ENCODE peak calls at places on chromosome 6, in eight cellular contexts. Y is RWPE1; I is BJ; R is AG04450; H is left lung; V is CD4-positive, alpha-beta T cell; Q is HL-60; W is dorsolateral prefrontal cortex. C is an unnamed sample.

GRCh38 chr6:90025418-90026089 is 131.3 kb downstream of the GJA10 start:
- DNase-seq in W (no peak), Y (peak; percentile 71), V (no peak), R (peak; percentile 84), H (no peak), Q (no peak), I (peak; percentile 86), C (peak; percentile 87)

GRCh38 chr6:72798196-72798595 is 176.3 kb downstream of the KCNQ5 start:
- DNase-seq in Y (peak; percentile 33), H (no peak), V (no peak), Q (no peak), I (no peak), W (no peak), R (no peak), C (peak; percentile 49)

GRCh38 chr6:336159-337114 is 44.1 kb downstream of the DUSP22 start:
- DNase-seq in H (no peak), Y (no peak), W (no peak), R (no peak), V (no peak), I (no peak), Q (peak; percentile 78), C (no peak)

GRCh38 chr6:157428418-157429202 is 47.6 kb downstream of the ZDHHC14 start:
- DNase-seq in H (no peak), Q (no peak), I (no peak), R (no peak), W (no peak), V (no peak), Y (peak; percentile 88), C (peak; percentile 62)

GRCh38 chr6:40409143-40409542 is 178.0 kb downstream of the LRFN2 start:
- DNase-seq in Q (no peak), R (no peak), H (no peak), Y (no peak), V (no peak), W (no peak), I (no peak), C (peak; percentile 28)

GRCh38 chr6:106156413-106156812 is 70.3 kb downstream of the PRDM1 start:
- DNase-seq in V (no peak), H (no peak), R (no peak), I (no peak), Q (no peak), W (no peak), Y (no peak), C (no peak)

GRCh38 chr6:112049996-112050395 is 3.9 kb upstream of the CCN6 start:
- DNase-seq in Q (no peak), I (no peak), H (no peak), R (no peak), Y (no peak), W (no peak), V (no peak), C (no peak)

GRCh38 chr6:42744351-42744890 is 1.5 kb downstream of the TBCC start:
- DNase-seq in Q (no peak), I (no peak), R (no peak), W (no peak), Y (no peak), V (no peak), H (no peak), C (peak; percentile 25)

GRCh38 chr6:44076366-44077200 is 50.7 kb downstream of the MRPL14 start:
- DNase-seq in W (no peak), V (no peak), I (no peak), Q (no peak), Y (no peak), R (no peak), H (no peak), C (no peak)

GRCh38 chr6:101226677-101227135 is 166.8 kb upstream of the GRIK2 start:
- DNase-seq in R (no peak), H (peak; percentile 50), I (peak; percentile 1), V (no peak), Q (peak; percentile 4), W (no peak), Y (peak; percentile 17), C (peak; percentile 62)

GRCh38 chr6:35216832-35217811 is 3.4 kb downstream of the SCUBE3 start:
- DNase-seq in W (no peak), R (no peak), Q (no peak), H (no peak), V (no peak), Y (no peak), I (no peak), C (no peak)

GRCh38 chr6:163048345-163048744 is 320.6 kb downstream of the PACRG start:
- DNase-seq in Y (no peak), R (no peak), I (no peak), W (no peak), V (no peak), Q (no peak), H (no peak), C (no peak)

GRCh38 chr6:36364669-36365479 is 22.6 kb downstream of the ETV7 start:
- DNase-seq in Q (no peak), Y (no peak), I (no peak), H (no peak), W (no peak), V (no peak), R (no peak), C (no peak)

GRCh38 chr6:141326426-141326825 is 806.3 kb upstream of the GJE1 start:
- DNase-seq in H (no peak), W (no peak), I (peak; percentile 95), V (no peak), Q (no peak), Y (peak; percentile 87), R (peak; percentile 94), C (peak; percentile 96)

GRCh38 chr6:7526755-7527154 is 14.7 kb upstream of the DSP start:
- DNase-seq in Y (no peak), I (no peak), H (no peak), W (no peak), V (no peak), R (no peak), Q (peak; percentile 57), C (no peak)

GRCh38 chr6:30013296-30013922 is 47.7 kb upstream of the POLR1H start:
- DNase-seq in W (no peak), Y (peak; percentile 11), I (no peak), V (no peak), H (peak; percentile 87), Q (no peak), R (no peak), C (peak; percentile 19)

GRCh38 chr6:150992682-150993081 is 127.2 kb downstream of the MTHFD1L start:
- DNase-seq in Y (no peak), Q (no peak), R (no peak), V (no peak), W (no peak), H (no peak), I (no peak), C (no peak)

GRCh38 chr6:6717953-6718352 is 129.4 kb downstream of the LY86 start:
- DNase-seq in W (no peak), H (no peak), I (no peak), Y (no peak), Q (peak; percentile 94), R (no peak), V (no peak), C (peak; percentile 23)

GRCh38 chr6:27133281-27134227 is 113.9 kb upstream of the PRSS16 start:
- DNase-seq in I (no peak), H (peak; percentile 90), Q (peak; percentile 87), W (no peak), V (peak; percentile 68), Y (no peak), R (no peak), C (peak; percentile 77)

GRCh38 chr6:13183446-13184088 is 144.8 kb downstream of the TBC1D7 start:
- DNase-seq in W (no peak), V (no peak), I (no peak), H (no peak), R (no peak), Q (no peak), Y (no peak), C (no peak)

GRCh38 chr6:73302339-73302738 is 39.3 kb upstream of the KHDC1 start:
- DNase-seq in W (no peak), Y (no peak), Q (no peak), R (no peak), V (no peak), I (no peak), H (no peak), C (no peak)

GRCh38 chr6:89501239-89501638 is 68.3 kb downstream of the ANKRD6 start:
- DNase-seq in H (no peak), W (no peak), Q (no peak), Y (no peak), V (no peak), I (no peak), R (no peak), C (no peak)

DNA sequence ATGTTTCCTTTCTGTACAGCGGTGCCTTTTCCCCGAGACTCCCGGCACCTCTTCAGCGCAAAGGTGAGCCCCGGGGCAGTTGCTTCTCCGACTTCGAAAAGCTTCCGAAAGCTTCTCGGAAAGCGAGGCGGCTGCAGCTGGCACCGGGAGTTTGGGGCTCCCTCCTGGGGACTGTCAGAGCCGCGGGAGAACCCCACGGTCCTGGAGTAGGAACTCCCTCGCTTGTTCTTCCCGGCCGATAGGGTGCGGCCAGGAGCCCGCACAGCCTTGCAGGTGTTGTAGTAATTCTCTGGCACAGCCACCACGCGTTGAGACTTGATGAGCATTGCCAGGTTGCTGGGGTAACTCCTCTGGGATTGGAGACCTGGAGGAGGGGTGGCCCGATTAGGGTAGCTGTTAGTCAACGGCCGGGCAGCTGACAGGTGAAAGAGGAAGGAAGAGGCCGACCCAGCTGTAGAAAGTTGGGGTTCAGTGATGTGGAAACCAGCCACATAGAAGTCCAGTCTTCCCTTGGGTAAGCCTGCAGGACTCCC is 708 bp downstream of the KDM1B start:
- DNase-seq in H (peak; percentile 88), Q (peak; percentile 92), Y (peak; percentile 85), V (peak; percentile 34), W (peak; percentile 38), I (no peak), R (no peak), C (peak; percentile 90)
- TF ChIP-seq CTCF in H (no peak), Q (peak; percentile 3), Y (peak; percentile 55), V (no peak), W (no peak), I (peak; percentile 52), R (peak; percentile 42), C (peak; percentile 24)

DNA sequence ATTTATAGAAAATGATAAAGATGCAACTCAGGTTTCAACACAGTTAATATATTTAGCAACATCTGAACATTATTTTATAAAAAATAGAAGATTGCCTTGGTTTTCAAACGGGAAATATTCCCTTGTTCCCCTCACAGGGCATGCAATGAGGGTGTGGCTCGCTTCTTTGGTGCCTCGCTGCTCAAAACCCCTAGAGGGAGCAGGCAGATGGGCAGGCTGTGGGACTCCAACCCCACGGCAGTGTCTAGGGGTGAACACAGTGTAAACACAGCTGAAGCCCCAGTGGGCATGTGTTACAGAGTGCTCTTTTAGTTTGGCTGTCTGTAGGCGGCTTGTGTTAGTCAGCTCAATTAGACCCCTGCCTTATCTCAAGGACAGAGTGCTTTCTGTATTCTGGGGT is 560.8 kb upstream of the IMPG1 start:
- DNase-seq in Y (no peak), I (no peak), V (no peak), Q (no peak), R (no peak), H (no peak), W (no peak), C (peak; percentile 9)
- TF ChIP-seq CTCF in Y (no peak), I (no peak), V (no peak), Q (no peak), R (no peak), H (no peak), W (no peak), C (no peak)

GRCh38 chr6:166156942-166157341 is 10.7 kb downstream of the TBXT start:
- DNase-seq in H (no peak), Q (no peak), V (no peak), Y (no peak), I (no peak), R (no peak), W (no peak), C (peak; percentile 33)
- TF ChIP-seq CTCF in H (no peak), Q (no peak), V (no peak), Y (no peak), I (no peak), R (peak; percentile 36), W (no peak), C (peak; percentile 44)

GRCh38 chr6:38688579-38689087 is 14.3 kb downstream of the GLO1 start:
- DNase-seq in I (no peak), Y (no peak), H (no peak), Q (peak; percentile 34), V (no peak), R (no peak), W (no peak), C (no peak)
- TF ChIP-seq CTCF in I (no peak), Y (no peak), H (no peak), Q (no peak), V (no peak), R (no peak), W (no peak), C (no peak)

C was measured in MCF 10A.